ENCODE peak calls at places on chromosomes 2 and 18, in four cellular contexts. N is GM12878, Q is K562, U is HepG2. D is an unnamed sample.

GRCh38 chr2:148817210-148817708 is 57.8 kb upstream of the KIF5C start:
- DNase-seq in N (no peak), U (no peak), Q (no peak), D (no peak)

GRCh38 chr2:238161291-238162051 is 2.7 kb downstream of the ERFE start:
- DNase-seq in N (no peak), U (no peak), Q (no peak), D (no peak)

GRCh38 chr2:176112375-176113302 is 3.9 kb upstream of the HOXD10 start:
- DNase-seq in N (no peak), Q (no peak), U (no peak), D (no peak)

GRCh38 chr2:98868548-98869271 is 67.3 kb downstream of the CRACDL start:
- DNase-seq in Q (no peak), U (peak; percentile 80), N (no peak), D (no peak)

GRCh38 chr2:226799211-226799975 is at the start of gene IRS1:
- DNase-seq in Q (peak; percentile 76), U (peak; percentile 66), N (no peak), D (peak; percentile 32)

GRCh38 chr18:76495435-76496199 is 575 bp upstream of the ZNF516 start:
- DNase-seq in Q (no peak), N (no peak), U (peak; percentile 65), D (no peak)

GRCh38 chr2:38499921-38500634 is 102.7 kb downstream of the HNRNPLL start:
- DNase-seq in N (no peak), U (no peak), Q (no peak), D (no peak)

GRCh38 chr2:46776687-46777327 is 138.8 kb downstream of the MCFD2 start:
- DNase-seq in U (peak; percentile 69), N (no peak), Q (peak; percentile 32), D (peak; percentile 54)

GRCh38 chr18:37335337-37335736 is 230.3 kb downstream of the CELF4 start:
- DNase-seq in U (no peak), N (no peak), Q (peak; percentile 32), D (no peak)

GRCh38 chr18:33831424-33831823 is 253.4 kb downstream of the ASXL3 start:
- DNase-seq in N (no peak), Q (no peak), U (no peak), D (no peak)

GRCh38 chr18:45518770-45519169 is 96.5 kb upstream of the SLC14A2 start:
- DNase-seq in N (no peak), Q (no peak), U (no peak), D (no peak)

GRCh38 chr2:150625300-150625699 is 137.8 kb upstream of the RND3 start:
- DNase-seq in U (no peak), N (no peak), Q (no peak), D (no peak)

DNA sequence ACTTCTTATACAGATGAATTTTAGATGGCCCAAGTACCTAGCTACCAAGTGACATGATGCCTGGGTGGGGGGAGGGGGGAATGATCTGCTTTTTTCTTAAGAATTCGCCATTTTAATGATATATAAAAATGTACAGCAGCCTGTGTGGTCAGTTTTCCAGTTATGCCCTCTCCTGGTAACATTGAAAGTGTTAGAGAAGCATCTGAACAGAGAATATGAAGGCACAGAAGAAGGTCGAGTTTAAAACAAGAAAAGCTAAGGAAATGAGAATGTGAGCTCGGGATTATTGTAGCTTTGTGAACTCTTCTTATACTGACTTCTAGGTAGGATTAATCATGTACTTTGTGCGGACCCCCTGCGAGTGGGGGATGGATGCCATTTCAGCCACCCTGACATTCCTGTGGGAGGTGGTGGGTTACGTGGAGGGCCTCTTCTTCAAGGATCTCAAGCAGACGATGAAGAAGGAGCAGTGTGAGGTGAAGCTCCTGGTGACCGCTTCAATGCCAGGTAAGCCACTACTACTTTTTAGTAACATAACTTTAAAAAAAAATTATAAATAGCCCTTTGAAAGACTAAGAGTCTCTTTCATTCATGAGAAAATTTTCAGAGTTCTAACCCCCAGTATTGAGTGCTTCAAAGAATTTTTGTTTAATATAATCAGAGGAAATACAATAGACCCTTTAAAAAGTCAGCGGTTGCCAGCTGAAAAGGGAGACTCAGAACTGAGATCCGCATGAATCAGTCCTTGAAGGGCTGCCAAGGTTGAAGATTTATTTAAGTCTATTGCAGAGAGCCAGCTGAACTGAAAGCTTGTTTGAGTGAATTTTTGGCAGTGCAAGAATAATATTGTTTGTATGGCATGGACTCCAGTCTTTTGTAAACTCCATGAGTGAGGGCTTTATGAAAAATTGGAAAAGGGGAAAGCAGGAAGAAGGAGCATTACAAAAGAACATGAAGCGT is 68.7 kb upstream of the RPE start:
- DNase-seq in U (no peak), Q (no peak), N (no peak), D (no peak)
- H3K9ac ChIP-seq in U (no peak overlapping the region), Q (no peak overlapping the region), N (no peak overlapping the region), D (no peak overlapping the region)

GRCh38 chr2:60553496-60553991 is at the start of gene BCL11A:
- DNase-seq in U (peak; percentile 35), N (no peak), Q (no peak), D (peak; percentile 57)

GRCh38 chr2:60552851-60553495 is 481 bp downstream of the BCL11A start:
- DNase-seq in U (no peak), Q (no peak), N (no peak), D (no peak)

GRCh38 chr2:60554649-60555065 is 1.2 kb upstream of the BCL11A start:
- DNase-seq in N (no peak), Q (peak; percentile 26), U (no peak), D (no peak)

GRCh38 chr2:60555066-60555793 is 1.8 kb upstream of the BCL11A start:
- DNase-seq in N (no peak), U (peak; percentile 52), Q (peak; percentile 40), D (peak; percentile 36)

GRCh38 chr2:60553992-60554648 is 666 bp upstream of the BCL11A start:
- DNase-seq in U (no peak), N (no peak), Q (peak; percentile 19), D (no peak)
- TF ChIP-seq REST in U (no peak), N (no peak), Q (no peak), D (no peak)

DNA sequence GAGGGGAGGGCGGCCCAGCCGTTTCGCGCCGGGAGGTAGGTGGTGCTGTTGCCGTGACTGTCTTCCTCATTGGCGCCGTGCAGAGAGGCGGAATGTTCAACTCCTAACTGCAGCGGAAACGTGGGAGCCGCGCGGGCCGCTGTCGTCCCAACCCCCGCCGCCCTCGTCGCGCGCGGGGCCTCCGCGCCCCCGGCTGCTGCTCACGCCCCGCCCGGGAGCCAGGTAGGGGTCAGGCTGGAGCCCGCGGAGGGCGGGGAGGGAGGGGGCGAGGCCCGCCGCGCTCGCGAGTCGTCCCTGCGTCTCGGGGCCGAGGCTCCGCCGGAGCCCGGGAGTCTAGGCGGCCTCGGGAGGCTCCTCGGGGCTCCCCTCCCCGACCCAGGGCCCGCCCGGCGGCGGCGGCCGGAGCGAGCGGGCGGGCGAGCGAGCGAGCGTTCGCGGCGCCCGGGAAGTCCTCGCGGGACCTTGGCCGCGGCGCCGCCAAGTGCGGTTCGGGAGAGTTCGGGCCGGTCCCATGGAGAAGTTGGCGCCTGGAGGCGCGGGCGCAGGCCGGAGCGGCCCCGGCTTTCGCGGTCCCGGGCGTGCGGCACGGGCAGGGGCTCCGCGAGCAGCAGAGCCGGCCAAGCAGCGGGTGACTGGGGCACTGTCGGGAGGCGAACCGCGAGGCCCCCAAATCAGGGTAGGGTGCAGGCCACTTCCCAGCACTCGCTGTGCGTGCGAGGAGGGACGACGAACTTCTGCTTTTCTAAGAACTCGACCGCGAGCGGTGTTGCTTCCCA is at the start of gene MAP3K20:
- DNase-seq in N (peak; percentile 9), U (peak; percentile 38), Q (peak; percentile 87), D (no peak)
- TF ChIP-seq POLR2A in N (peak; percentile 75), U (peak; percentile 30), Q (peak; percentile 59), D (no peak)

GRCh38 chr2:64989982-64990614 is 899 bp downstream of the SLC1A4 start:
- DNase-seq in Q (peak; percentile 29), N (no peak), U (peak; percentile 43), D (no peak)

GRCh38 chr2:64989126-64989981 is at the start of gene SLC1A4:
- DNase-seq in Q (peak; percentile 96), N (no peak), U (peak; percentile 82), D (peak; percentile 27)

GRCh38 chr2:64987963-64988419 is 1.2 kb upstream of the SLC1A4 start:
- DNase-seq in U (peak; percentile 74), N (peak; percentile 59), Q (no peak), D (no peak)

GRCh38 chr2:64987001-64987962 is 1.9 kb upstream of the SLC1A4 start:
- DNase-seq in N (peak; percentile 68), Q (no peak), U (peak; percentile 75), D (no peak)

GRCh38 chr2:64988420-64989125 is 626 bp upstream of the SLC1A4 start:
- DNase-seq in Q (peak; percentile 90), U (peak; percentile 75), N (no peak), D (peak; percentile 19)
- H3K9ac ChIP-seq in Q (peak overlapping the region; percentile 96), U (peak overlapping the region; percentile 88), N (peak overlapping the region; percentile 91), D (peak overlapping the region; percentile 47)

GRCh38 chr18:63986885-63987284 is 17.0 kb downstream of the SERPINB8 start:
- DNase-seq in U (no peak), Q (no peak), N (no peak), D (no peak)
- TF ChIP-seq REST in U (no peak), Q (no peak), N (no peak), D (no peak)

GRCh38 chr18:13272411-13272810 is 53.9 kb downstream of the LDLRAD4 start:
- DNase-seq in U (no peak), Q (no peak), N (no peak), D (no peak)
- TF ChIP-seq POLR2A in U (no peak), Q (no peak), N (no peak), D (no peak)

GRCh38 chr18:79874553-79875530 is 76.6 kb downstream of the SLC66A2 start:
- DNase-seq in U (no peak), N (no peak), Q (no peak), D (no peak)
- H3K9ac ChIP-seq in U (no peak overlapping the region), N (no peak overlapping the region), Q (no peak overlapping the region), D (no peak overlapping the region)

GRCh38 chr2:168167511-168168263 is 79.7 kb downstream of the STK39 start:
- DNase-seq in U (no peak), Q (no peak), N (no peak), D (no peak)

GRCh38 chr2:168171069-168171762 is 76.2 kb downstream of the STK39 start:
- DNase-seq in Q (no peak), N (no peak), U (no peak), D (no peak)

GRCh38 chr2:168166902-168167510 is 80.4 kb downstream of the STK39 start:
- DNase-seq in U (peak; percentile 88), N (no peak), Q (no peak), D (peak; percentile 83)

GRCh38 chr2:168172071-168172470 is 75.3 kb downstream of the STK39 start:
- DNase-seq in Q (no peak), N (no peak), U (no peak), D (no peak)

DNA sequence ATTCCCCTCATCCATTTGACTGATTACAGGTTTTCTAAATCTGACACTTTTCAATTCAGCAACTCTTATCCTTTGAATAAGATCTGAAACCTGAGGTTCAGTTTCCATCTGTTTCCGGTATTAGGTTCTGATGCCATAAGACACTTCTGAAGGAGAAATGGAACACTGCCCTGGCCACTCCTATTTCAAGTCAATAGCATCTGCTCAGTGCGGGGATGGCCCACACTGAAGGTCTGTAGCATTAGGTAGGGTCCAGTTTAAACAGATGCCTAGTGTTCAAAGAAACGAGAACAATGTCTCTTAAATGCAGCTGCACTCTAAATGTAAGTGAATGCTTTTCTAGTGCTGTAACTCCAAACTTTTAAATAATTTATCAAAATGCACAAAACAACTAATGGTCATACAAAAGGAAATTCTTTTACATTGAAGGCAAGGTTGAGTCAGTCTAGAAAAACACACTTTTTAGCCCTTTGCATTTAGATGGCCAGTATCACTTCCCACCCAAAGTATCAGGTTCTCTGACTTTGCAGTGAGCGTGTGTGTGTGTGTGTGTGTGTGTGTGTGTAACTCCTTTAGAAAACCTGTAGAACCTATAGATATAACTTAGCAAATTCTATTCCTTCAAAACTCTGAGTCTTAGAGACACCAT is 78.2 kb downstream of the STK39 start:
- DNase-seq in Q (no peak), U (no peak), N (no peak), D (no peak)
- TF ChIP-seq REST in Q (no peak), U (no peak), N (no peak), D (no peak)